ENCODE peak calls at places on chromosomes 2 and 18, in nine cellular contexts. X is PC-3; U is left ventricle myocardium inferior; Z is gastrocnemius medialis; E is lower lobe of right lung; G is cardiac fibroblast; H is Calu3; B is upper lobe of right lung; L is activated CD8-positive, alpha-beta T cell treated with anti-CD3 and anti-CD28 coated beads for 36 hours. A is an unnamed sample.

GRCh38 chr18:29164993-29165599 is 988.2 kb upstream of the CDH2 start:
- DNase-seq in X (peak), U (no peak), Z (no peak), E (no peak), G (peak), H (no peak), B (no peak), L (no peak), A (no peak)

GRCh38 chr2:120410487-120410886 is 64.6 kb downstream of the INHBB start:
- DNase-seq in X (no peak), U (no peak), Z (no peak), E (no peak), G (no peak), H (no peak), B (no peak), L (no peak), A (no peak)

GRCh38 chr2:8361930-8362329 is 319.9 kb upstream of the ID2 start:
- DNase-seq in X (no peak), U (no peak), Z (no peak), E (no peak), G (no peak), H (no peak), B (no peak), L (no peak), A (no peak)

GRCh38 chr2:197810023-197810422 is 5.6 kb downstream of the PLCL1 start:
- DNase-seq in X (no peak), U (no peak), Z (no peak), E (no peak), G (no peak), H (no peak), B (no peak), L (no peak), A (no peak)

GRCh38 chr2:15940661-15941482 is 522 bp downstream of the MYCN start:
- DNase-seq in X (no peak), U (no peak), Z (no peak), E (no peak), G (no peak), H (no peak), B (no peak), L (peak), A (peak)

GRCh38 chr2:207939342-207940108 is 85.8 kb downstream of the PLEKHM3 start:
- DNase-seq in X (peak), U (no peak), Z (no peak), E (no peak), G (no peak), H (no peak), B (no peak), L (no peak), A (no peak)

GRCh38 chr2:151672277-151672676 is 62.0 kb downstream of the NEB start:
- DNase-seq in X (no peak), U (no peak), Z (no peak), E (no peak), G (no peak), H (no peak), B (no peak), L (no peak), A (no peak)

GRCh38 chr2:10265328-10266132 is 37.2 kb upstream of the HPCAL1 start:
- DNase-seq in X (no peak), U (peak), Z (no peak), E (peak), G (no peak), H (no peak), B (peak), L (no peak), A (no peak)

GRCh38 chr2:238380785-238381184 is 45.9 kb upstream of the ASB1 start:
- DNase-seq in X (peak), U (no peak), Z (no peak), E (no peak), G (peak), H (no peak), B (no peak), L (no peak), A (no peak)

GRCh38 chr18:50301074-50301473 is 13.6 kb upstream of the CXXC1 start:
- DNase-seq in X (no peak), U (no peak), Z (no peak), E (no peak), G (no peak), H (no peak), B (no peak), L (no peak), A (no peak)

GRCh38 chr18:59139291-59139614 is 431 bp upstream of the SEC11C start:
- DNase-seq in X (peak), U (peak), Z (peak), E (peak), G (peak), H (peak), B (peak), L (peak), A (peak)

DNA sequence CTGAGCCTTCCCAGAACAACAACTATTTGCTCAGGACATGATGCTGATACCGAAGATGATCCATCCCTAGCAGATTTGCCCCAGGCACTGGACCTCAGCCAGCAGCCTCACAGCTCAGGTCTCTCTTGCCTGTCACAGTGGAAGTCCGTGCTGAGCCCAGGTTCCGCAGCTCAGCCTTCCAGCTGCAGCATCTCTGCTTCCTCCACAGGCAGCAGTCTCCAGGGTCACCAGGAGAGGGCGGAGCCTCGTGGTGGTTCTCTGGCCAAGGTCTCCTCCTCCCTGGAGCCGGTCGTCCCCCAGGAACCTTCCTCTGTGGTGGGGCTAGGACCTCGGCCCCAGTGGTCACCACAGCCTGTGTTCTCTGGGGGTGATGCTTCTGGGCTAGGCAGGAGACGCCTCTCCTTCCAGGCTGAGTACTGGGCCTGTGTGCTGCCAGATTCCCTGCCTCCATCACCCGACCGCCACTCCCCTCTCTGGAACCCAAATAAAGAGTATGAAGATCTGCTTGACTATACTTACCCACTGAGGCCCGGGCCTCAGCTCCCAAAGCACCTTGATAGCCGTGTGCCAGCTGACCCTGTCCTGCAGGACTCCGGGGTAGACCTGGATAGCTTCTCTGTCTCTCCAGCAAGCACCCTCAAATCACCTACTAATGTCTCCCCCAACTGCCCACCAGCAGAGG is 15.4 kb downstream of the CEP68 start:
- DNase-seq in X (peak), U (no peak), Z (no peak), E (no peak), G (peak), H (no peak), B (no peak), L (no peak), A (no peak)
- TF ChIP-seq CTCF in X (peak), U (peak), Z (peak), E (no peak), G (peak), H (no peak), B (no peak), L (no peak), A (no peak)

GRCh38 chr18:2510416-2510815 is 60.9 kb downstream of the METTL4 start:
- DNase-seq in X (no peak), U (no peak), Z (no peak), E (no peak), G (no peak), H (no peak), B (no peak), L (no peak), A (no peak)

GRCh38 chr18:2513616-2514015 is 57.7 kb downstream of the METTL4 start:
- DNase-seq in X (peak), U (no peak), Z (no peak), E (no peak), G (no peak), H (no peak), B (no peak), L (no peak), A (no peak)

GRCh38 chr18:2511451-2511850 is 59.9 kb downstream of the METTL4 start:
- DNase-seq in X (no peak), U (no peak), Z (no peak), E (no peak), G (no peak), H (no peak), B (no peak), L (no peak), A (no peak)

GRCh38 chr18:2512059-2512458 is 59.2 kb downstream of the METTL4 start:
- DNase-seq in X (no peak), U (no peak), Z (no peak), E (no peak), G (no peak), H (no peak), B (no peak), L (no peak), A (no peak)

GRCh38 chr18:2508678-2509077 is 62.6 kb downstream of the METTL4 start:
- DNase-seq in X (no peak), U (no peak), Z (no peak), E (no peak), G (no peak), H (no peak), B (no peak), L (no peak), A (no peak)
- TF ChIP-seq CTCF in X (no peak), U (no peak), Z (no peak), E (no peak), G (no peak), H (no peak), B (no peak), L (no peak), A (no peak)

DNA sequence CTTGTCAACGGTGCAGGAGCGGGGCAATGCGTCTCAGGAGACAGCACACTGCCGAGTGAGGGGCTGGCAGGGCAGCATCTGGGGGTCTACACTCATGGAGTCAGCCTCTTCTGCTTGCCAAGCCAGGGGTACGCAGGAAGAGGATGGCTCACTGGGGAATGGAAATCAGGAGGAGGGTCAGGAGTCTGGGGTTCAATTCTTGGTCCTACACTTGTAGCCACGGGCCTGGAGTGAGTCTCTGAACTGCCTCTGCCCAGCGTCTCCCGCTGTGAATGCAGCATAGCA is 70.0 kb downstream of the CAPN13 start:
- DNase-seq in X (no peak), U (no peak), Z (no peak), E (no peak), G (no peak), H (no peak), B (peak), L (no peak), A (no peak)
- TF ChIP-seq CTCF in X (no peak), U (no peak), Z (no peak), E (no peak), G (no peak), H (no peak), B (no peak), L (no peak), A (no peak)

DNA sequence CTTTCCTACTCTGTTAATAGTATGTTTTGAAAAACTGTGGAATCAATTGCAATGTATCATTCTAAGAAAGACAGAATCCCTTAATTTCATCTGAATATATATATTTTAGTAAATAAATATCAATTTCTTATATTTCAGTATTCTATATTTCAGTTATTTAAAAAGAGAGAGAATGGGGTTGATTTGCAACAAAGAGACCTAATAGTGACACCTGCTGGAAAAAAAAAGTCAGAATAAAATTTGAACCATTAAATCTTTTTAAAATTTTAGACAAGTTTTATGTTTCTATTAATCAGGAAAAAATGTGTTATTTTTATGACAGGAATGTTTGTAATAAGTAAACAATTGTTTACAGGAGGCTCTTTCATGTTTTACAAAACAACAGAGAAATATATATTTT is 20.7 kb upstream of the CCNT2 start:
- DNase-seq in X (peak), U (no peak), Z (no peak), E (no peak), G (peak), H (no peak), B (no peak), L (no peak), A (peak)
- TF ChIP-seq CTCF in X (peak), U (peak), Z (no peak), E (peak), G (peak), H (peak), B (peak), L (peak), A (no peak)

GRCh38 chr2:20561703-20562454 is 89.0 kb downstream of the HS1BP3 start:
- DNase-seq in X (no peak), U (no peak), Z (no peak), E (no peak), G (peak), H (no peak), B (peak), L (no peak), A (no peak)

GRCh38 chr2:20563251-20563650 is 87.6 kb downstream of the HS1BP3 start:
- DNase-seq in X (no peak), U (no peak), Z (no peak), E (no peak), G (no peak), H (no peak), B (peak), L (no peak), A (no peak)

GRCh38 chr2:20563833-20564232 is 87.1 kb downstream of the HS1BP3 start:
- DNase-seq in X (peak), U (no peak), Z (no peak), E (no peak), G (peak), H (no peak), B (peak), L (no peak), A (no peak)

GRCh38 chr2:20560891-20561702 is 89.8 kb downstream of the HS1BP3 start:
- DNase-seq in X (no peak), U (no peak), Z (no peak), E (no peak), G (no peak), H (no peak), B (no peak), L (no peak), A (no peak)

DNA sequence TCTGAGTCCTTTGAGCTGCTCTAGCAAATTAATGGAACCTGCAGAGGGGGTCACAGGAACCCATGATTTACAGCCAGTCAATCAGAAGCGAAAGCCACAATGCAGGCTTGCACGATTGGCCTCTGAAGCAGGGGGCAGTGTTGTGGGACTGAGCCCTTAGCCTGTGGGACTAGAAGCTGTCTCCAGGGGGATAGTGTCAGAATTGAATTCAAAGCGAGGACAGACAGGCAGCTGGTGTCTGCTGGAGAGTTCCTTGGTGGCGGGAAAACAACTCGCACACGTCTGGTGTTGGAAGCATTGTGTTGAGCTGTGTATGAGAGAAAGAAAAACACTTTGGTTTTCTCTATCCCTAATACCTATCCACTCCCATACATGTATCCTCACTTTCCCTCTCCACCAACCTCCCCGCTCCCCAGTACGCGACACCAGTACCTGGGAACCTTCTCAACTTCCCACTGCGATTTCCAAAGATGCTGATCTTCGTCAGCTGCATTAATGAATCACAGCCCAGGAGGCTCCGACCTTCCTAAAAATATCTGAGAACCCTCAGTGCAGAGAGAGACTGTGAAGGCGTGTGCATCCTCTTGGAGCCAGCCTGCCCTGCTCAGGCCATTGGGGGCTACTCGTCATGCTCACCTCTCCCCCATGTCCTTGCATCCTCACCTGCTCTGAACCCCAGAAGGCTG is 88.2 kb downstream of the HS1BP3 start:
- DNase-seq in X (no peak), U (no peak), Z (no peak), E (no peak), G (peak), H (no peak), B (peak), L (no peak), A (no peak)
- TF ChIP-seq CTCF in X (no peak), U (peak), Z (no peak), E (no peak), G (peak), H (no peak), B (peak), L (no peak), A (no peak)

A was measured in GM13976.